ENCODE peak calls at places on chromosomes 2 and 18, in nine cellular contexts. G, L, O, P, E, D, I, W and V are unnamed samples.

GRCh38 chr18:68703326-68703725 is 11.6 kb downstream of the TMX3 start:
- DNase-seq in G (no peak), L (no peak), O (no peak), P (no peak), E (no peak), D (no peak), I (no peak), W (no peak), V (no peak)

GRCh38 chr2:147135401-147135800 is 709.4 kb upstream of the ACVR2A start:
- DNase-seq in G (no peak), L (no peak), O (no peak), P (peak), E (no peak), D (no peak), I (no peak), W (no peak), V (no peak)

GRCh38 chr2:224517963-224518362 is 67.2 kb downstream of the CUL3 start:
- DNase-seq in G (no peak), L (no peak), O (no peak), P (no peak), E (no peak), D (no peak), I (no peak), W (no peak), V (no peak)

GRCh38 chr18:58878640-58879039 is 14.0 kb downstream of the ZNF532 start:
- DNase-seq in G (no peak), L (no peak), O (no peak), P (no peak), E (no peak), D (no peak), I (no peak), W (no peak), V (no peak)

GRCh38 chr2:168462543-168463045 is 6.5 kb downstream of the CERS6 start:
- DNase-seq in G (no peak), L (no peak), O (no peak), P (no peak), E (no peak), D (no peak), I (no peak), W (no peak), V (no peak)

GRCh38 chr18:62974928-62975675 is 259.8 kb downstream of the PHLPP1 start:
- DNase-seq in G (peak), L (no peak), O (no peak), P (no peak), E (no peak), D (no peak), I (no peak), W (no peak), V (no peak)

GRCh38 chr2:19124135-19124534 is 234.3 kb downstream of the OSR1 start:
- DNase-seq in G (no peak), L (no peak), O (no peak), P (peak), E (no peak), D (no peak), I (peak), W (no peak), V (no peak)

GRCh38 chr2:180376076-180376475 is 369.0 kb upstream of the CWC22 start:
- DNase-seq in G (no peak), L (no peak), O (no peak), P (peak), E (no peak), D (no peak), I (no peak), W (no peak), V (no peak)

DNA sequence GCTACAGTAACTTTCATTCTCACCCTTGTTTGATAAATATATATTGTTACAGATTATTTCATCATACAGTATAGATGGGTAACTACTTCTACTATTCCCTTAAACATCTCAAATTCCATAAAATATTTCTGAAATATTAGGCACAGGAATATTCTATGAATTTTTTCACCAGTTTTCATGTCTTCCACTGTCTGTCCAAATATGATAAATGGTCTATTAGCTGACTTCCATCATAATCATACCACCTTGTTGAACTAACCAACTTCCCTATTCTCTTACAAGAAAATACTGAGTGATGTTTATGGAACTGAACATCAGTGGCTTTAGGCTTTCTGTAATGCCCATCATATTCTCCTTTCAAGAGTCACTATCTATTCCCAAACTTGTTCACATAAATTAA is 82.4 kb downstream of the TRAPPC8 start:
- DNase-seq in G (no peak), L (no peak), O (no peak), P (peak), E (no peak), D (no peak), I (no peak), W (no peak), V (no peak)
- TF ChIP-seq CTCF in G (no peak), L (no peak), O (no peak), P (no peak), E (no peak), D (no peak), I (no peak), W (no peak), V (no peak)

DNA sequence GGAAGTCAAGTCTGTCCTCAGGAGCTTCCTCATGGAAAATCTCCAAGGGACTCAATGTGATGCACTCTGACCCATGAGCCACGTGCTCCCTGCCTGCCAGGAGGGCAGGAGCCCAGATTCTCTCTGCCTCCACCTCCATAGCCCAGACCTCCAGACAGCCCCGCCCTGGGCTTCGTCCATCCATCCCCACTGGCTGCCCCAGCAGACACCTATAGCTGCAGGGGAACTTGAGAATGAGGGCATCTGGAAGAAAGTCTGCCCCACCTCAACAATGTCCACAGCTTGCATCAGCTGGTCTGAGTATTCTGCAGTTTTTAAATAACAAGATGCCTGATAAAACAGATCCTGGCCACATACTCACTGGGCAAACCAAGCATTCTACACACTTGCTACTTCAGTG is 418.8 kb upstream of the SMIM21 start:
- DNase-seq in G (no peak), L (no peak), O (no peak), P (no peak), E (no peak), D (no peak), I (no peak), W (no peak), V (no peak)
- H3K4me3 ChIP-seq in G (no peak), L (no peak), O (no peak), P (no peak), E (no peak), D (no peak), I (no peak), W (no peak), V (no peak)

GRCh38 chr2:25276569-25277465 is 64.9 kb downstream of the DNMT3A start:
- DNase-seq in G (no peak), L (peak), O (peak), P (no peak), E (peak), D (no peak), I (no peak), W (peak), V (no peak)
- TF ChIP-seq CTCF in G (peak), L (peak), O (peak), P (peak), E (peak), D (no peak), I (peak), W (peak), V (peak)

DNA sequence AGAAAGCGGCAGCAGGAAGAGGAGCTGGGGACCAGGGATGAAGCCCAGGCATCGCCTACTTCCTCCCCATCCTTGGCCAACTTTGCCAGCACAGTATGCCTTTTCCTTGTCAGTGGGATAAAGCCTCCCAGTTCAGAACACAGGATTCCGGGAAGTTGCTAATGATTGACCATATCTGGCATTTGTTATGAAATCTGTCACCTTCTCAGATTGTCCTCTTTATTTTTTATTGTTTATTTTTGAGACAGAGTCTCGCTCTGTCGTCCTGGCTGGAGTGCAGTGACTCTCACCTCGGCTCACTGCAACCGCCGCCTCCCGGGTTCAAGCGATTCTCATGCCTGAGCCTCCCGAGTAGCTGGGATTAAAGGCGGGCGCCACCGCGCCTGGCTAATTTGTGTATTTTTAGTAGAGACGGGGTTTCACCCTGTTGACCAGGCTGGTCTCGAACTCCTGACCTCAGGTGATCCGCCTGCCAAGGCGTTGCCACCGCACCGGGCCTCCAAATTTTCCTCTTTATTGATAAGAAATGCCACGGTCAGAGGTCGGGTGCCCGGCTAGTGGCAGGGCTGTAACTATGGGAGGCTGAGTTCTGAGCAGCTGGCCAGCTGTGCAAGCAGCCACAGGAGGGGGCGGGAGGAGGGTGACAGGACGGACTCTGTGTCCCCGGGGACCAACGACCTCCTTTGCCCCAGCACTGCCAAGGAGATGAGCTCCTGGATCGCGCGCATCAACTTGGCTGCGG is 24.4 kb downstream of the PSD4 start:
- DNase-seq in G (no peak), L (no peak), O (no peak), P (no peak), E (no peak), D (no peak), I (no peak), W (no peak), V (no peak)
- H3K4me3 ChIP-seq in G (peak), L (peak), O (peak), P (peak), E (peak), D (peak), I (peak), W (no peak), V (peak)

GRCh38 chr2:222670191-222671038 is 1.0 kb upstream of the MOGAT1 start:
- DNase-seq in G (no peak), L (no peak), O (no peak), P (no peak), E (no peak), D (no peak), I (no peak), W (no peak), V (no peak)

GRCh38 chr2:222673273-222673672 is 1.8 kb downstream of the MOGAT1 start:
- DNase-seq in G (no peak), L (no peak), O (no peak), P (no peak), E (no peak), D (no peak), I (no peak), W (no peak), V (no peak)

GRCh38 chr2:222669353-222669752 is 2.1 kb upstream of the MOGAT1 start:
- DNase-seq in G (no peak), L (no peak), O (no peak), P (no peak), E (no peak), D (no peak), I (no peak), W (no peak), V (no peak)

GRCh38 chr2:222672068-222672401 is 577 bp downstream of the MOGAT1 start:
- DNase-seq in G (no peak), L (no peak), O (no peak), P (no peak), E (no peak), D (no peak), I (no peak), W (no peak), V (no peak)

GRCh38 chr2:222671259-222672067 is at the start of gene MOGAT1:
- DNase-seq in G (peak), L (peak), O (no peak), P (peak), E (peak), D (peak), I (no peak), W (no peak), V (no peak)
- TF ChIP-seq CTCF in G (no peak), L (peak), O (no peak), P (no peak), E (peak), D (no peak), I (no peak), W (no peak), V (no peak)

GRCh38 chr2:163348843-163349395 is 386.9 kb downstream of the FIGN start:
- DNase-seq in G (peak), L (no peak), O (no peak), P (peak), E (peak), D (peak), I (no peak), W (no peak), V (peak)

GRCh38 chr2:163343316-163343715 is 392.5 kb downstream of the FIGN start:
- DNase-seq in G (no peak), L (no peak), O (no peak), P (no peak), E (no peak), D (no peak), I (no peak), W (no peak), V (no peak)

GRCh38 chr2:163351966-163352365 is 383.8 kb downstream of the FIGN start:
- DNase-seq in G (no peak), L (no peak), O (no peak), P (no peak), E (no peak), D (no peak), I (no peak), W (no peak), V (no peak)

GRCh38 chr2:163345795-163346573 is 389.8 kb downstream of the FIGN start:
- DNase-seq in G (no peak), L (no peak), O (no peak), P (peak), E (no peak), D (peak), I (no peak), W (peak), V (no peak)

DNA sequence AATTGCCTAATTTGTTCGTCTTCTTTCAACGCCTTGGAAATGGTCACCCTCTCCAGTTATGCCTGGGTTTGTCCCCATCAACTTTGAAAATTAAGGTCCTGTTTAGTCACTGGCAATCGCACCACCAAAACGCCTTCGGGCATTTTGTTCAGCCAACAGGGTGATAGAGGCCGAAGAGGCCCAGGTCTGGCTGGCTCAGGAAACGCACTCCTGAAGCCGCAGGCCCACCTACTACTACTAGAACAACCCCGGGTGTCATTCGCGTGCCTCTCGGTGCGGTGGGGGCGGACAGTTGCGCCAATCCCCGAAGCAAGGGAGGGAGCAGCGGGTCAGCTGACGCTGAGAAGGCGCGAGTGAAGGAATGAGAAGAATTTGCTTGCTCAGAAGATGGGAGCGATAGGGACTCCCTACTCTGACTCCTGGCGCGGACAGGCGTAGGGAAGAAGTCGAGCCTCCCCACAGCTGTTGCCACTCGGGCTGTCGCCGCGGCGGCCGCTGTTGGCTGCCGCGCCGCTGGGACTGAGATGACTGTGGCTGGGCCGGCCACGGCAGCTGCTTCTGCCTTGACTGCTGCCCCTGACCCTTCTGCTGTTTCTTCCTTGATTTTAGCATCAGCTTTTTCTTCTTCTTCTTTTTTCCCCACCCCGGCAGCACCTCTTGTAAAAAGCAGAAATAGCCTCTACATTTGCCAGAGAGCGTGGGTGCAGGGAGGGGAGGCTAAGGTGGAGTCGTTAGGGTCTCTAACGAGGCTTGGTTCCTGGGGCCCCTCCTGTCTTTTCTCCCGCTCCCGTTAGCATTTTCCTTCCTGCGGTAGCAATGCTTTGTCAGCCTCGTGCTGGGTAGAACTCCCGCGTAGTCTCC is 387.6 kb downstream of the FIGN start:
- DNase-seq in G (peak), L (peak), O (no peak), P (peak), E (peak), D (peak), I (no peak), W (peak), V (peak)
- H3K4me3 ChIP-seq in G (peak), L (peak), O (peak), P (peak), E (peak), D (peak), I (peak), W (no peak), V (peak)

GRCh38 chr18:49238433-49239042 is 221.9 kb downstream of the DYM start:
- DNase-seq in G (no peak), L (no peak), O (no peak), P (peak), E (no peak), D (peak), I (no peak), W (no peak), V (no peak)
- TF ChIP-seq CTCF in G (peak), L (peak), O (no peak), P (peak), E (peak), D (peak), I (peak), W (peak), V (peak)

DNA sequence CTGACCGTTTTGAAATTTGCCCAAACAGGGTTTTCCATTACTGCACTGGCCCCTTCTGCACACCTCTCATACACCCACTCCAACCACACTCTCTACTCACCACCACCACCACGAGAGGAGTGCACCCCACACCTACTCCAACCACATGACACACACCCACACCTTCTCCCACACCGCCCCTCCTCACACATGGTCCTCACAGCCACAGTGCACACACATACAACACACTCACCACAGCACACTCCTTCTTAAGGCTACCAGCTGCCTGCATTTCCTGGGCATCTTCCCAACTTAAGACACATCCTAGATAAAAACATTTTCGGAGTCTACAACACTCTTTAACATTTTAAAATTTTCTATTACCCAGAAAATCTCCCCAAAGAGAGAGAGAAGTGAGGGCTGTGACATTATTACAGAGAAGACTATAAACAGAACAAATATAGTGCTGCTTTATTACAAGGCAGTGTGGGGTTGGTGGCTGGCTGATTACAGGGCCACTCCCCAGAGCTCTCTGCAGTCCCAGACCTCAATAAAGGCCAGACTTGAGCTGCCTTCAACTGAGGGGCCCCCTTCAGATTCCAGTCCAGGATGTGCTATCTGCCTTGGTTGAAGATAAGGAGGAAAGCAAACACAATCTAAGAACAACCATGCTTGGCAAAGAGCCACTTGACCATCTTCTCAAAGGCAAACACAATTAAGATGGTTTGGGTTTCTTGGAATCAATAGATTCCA is 36.1 kb downstream of the NHEJ1 start:
- DNase-seq in G (peak), L (no peak), O (no peak), P (peak), E (peak), D (no peak), I (no peak), W (no peak), V (no peak)
- H3K4me3 ChIP-seq in G (no peak), L (no peak), O (no peak), P (no peak), E (no peak), D (no peak), I (no peak), W (no peak), V (no peak)

GRCh38 chr18:66553824-66554223 is 50.1 kb downstream of the CDH19 start:
- DNase-seq in G (no peak), L (no peak), O (no peak), P (peak), E (no peak), D (no peak), I (no peak), W (no peak), V (no peak)

GRCh38 chr18:66548747-66549146 is 55.1 kb downstream of the CDH19 start:
- DNase-seq in G (no peak), L (no peak), O (no peak), P (no peak), E (no peak), D (no peak), I (no peak), W (no peak), V (no peak)
- TF ChIP-seq CTCF in G (no peak), L (no peak), O (no peak), P (no peak), E (no peak), D (no peak), I (no peak), W (peak), V (no peak)

GRCh38 chr18:78293516-78293915 is 686.1 kb upstream of the SALL3 start:
- DNase-seq in G (no peak), L (no peak), O (no peak), P (no peak), E (no peak), D (no peak), I (no peak), W (no peak), V (no peak)
- H3K4me3 ChIP-seq in G (no peak), L (peak), O (peak), P (no peak), E (no peak), D (no peak), I (no peak), W (no peak), V (no peak)